ENCODE peak calls at places on chromosomes 5 and 9, in five cellular contexts. L, N, F, S and W are unnamed samples.

GRCh38 chr5:116502616-116503015 is 72.0 kb downstream of the SEMA6A start:
- DNase-seq in L (no peak), N (peak; percentile 62), F (no peak), S (no peak), W (no peak)

GRCh38 chr9:129665814-129666511 is 516 bp downstream of the PRRX2 start:
- DNase-seq in L (peak; percentile 89), N (no peak), F (no peak), S (no peak), W (no peak)

GRCh38 chr5:161305601-161306000 is 240.9 kb downstream of the GABRB2 start:
- DNase-seq in L (no peak), N (no peak), F (no peak), S (no peak), W (no peak)

GRCh38 chr9:27518809-27519208 is 5.3 kb upstream of the IFNK start:
- DNase-seq in L (no peak), N (no peak), F (no peak), S (no peak), W (no peak)

GRCh38 chr5:1125030-1125357 is 13.1 kb upstream of the SLC12A7 start:
- DNase-seq in L (no peak), N (peak; percentile 94), F (no peak), S (no peak), W (peak; percentile 83)

GRCh38 chr9:121053544-121053943 is 3.5 kb upstream of the C5 start:
- DNase-seq in L (no peak), N (no peak), F (no peak), S (no peak), W (no peak)

GRCh38 chr5:72379936-72380335 is 59.8 kb downstream of the PTCD2 start:
- DNase-seq in L (no peak), N (no peak), F (no peak), S (no peak), W (no peak)

GRCh38 chr5:159179556-159180305 is 29.6 kb downstream of the RNF145 start:
- DNase-seq in L (no peak), N (peak; percentile 25), F (no peak), S (no peak), W (no peak)

GRCh38 chr5:137621861-137622823 is 113.7 kb downstream of the KLHL3 start:
- DNase-seq in L (peak; percentile 84), N (peak; percentile 37), F (no peak), S (no peak), W (peak; percentile 70)

GRCh38 chr5:145867806-145868205 is 5.0 kb downstream of the GRXCR2 start:
- DNase-seq in L (no peak), N (peak; percentile 30), F (no peak), S (no peak), W (no peak)

GRCh38 chr9:13529321-13530104 is 250.0 kb upstream of the MPDZ start:
- DNase-seq in L (no peak), N (no peak), F (no peak), S (no peak), W (no peak)

GRCh38 chr5:157959355-157959754 is 100.4 kb upstream of the CLINT1 start:
- DNase-seq in L (no peak), N (no peak), F (no peak), S (no peak), W (no peak)

GRCh38 chr5:172561151-172561550 is 79.9 kb upstream of the NEURL1B start:
- DNase-seq in L (no peak), N (peak; percentile 38), F (no peak), S (no peak), W (no peak)

GRCh38 chr5:56814963-56815656 is at the start of gene MAP3K1:
- DNase-seq in L (peak; percentile 96), N (peak; percentile 83), F (peak; percentile 62), S (peak; percentile 90), W (peak; percentile 89)

GRCh38 chr5:122413722-122414121 is 101.7 kb downstream of the SNCAIP start:
- DNase-seq in L (no peak), N (no peak), F (no peak), S (no peak), W (no peak)